ENCODE peak calls at places on chromosome 3, in four cellular contexts. One of them, this sample, is unnamed.

GRCh38 chr3:113084777-113085176 is 94.0 kb downstream of the GTPBP8 start:
- DNase-seq in right atrium auricular region: no peak
- DNase-seq in HEK293T: no peak
- DNase-seq in iris pigment epithelial cell: peak; percentile 34
- DNase-seq in this sample: no peak

GRCh38 chr3:27714692-27715453 is 7.2 kb downstream of the EOMES start:
- DNase-seq in right atrium auricular region: no peak
- DNase-seq in HEK293T: no peak
- DNase-seq in iris pigment epithelial cell: no peak
- DNase-seq in this sample: no peak

GRCh38 chr3:70531838-70532489 is 219.5 kb upstream of the MDFIC2 start:
- DNase-seq in right atrium auricular region: no peak
- DNase-seq in HEK293T: no peak
- DNase-seq in iris pigment epithelial cell: no peak
- DNase-seq in this sample: no peak

GRCh38 chr3:70064194-70064787 is 64.8 kb downstream of the SAMMSON start:
- DNase-seq in right atrium auricular region: no peak
- DNase-seq in HEK293T: peak; percentile 35
- DNase-seq in iris pigment epithelial cell: peak; percentile 45
- DNase-seq in this sample: peak; percentile 9

GRCh38 chr3:127044996-127045395 is 62.1 kb downstream of the PLXNA1 start:
- DNase-seq in right atrium auricular region: no peak
- DNase-seq in HEK293T: peak; percentile 60
- DNase-seq in iris pigment epithelial cell: peak; percentile 29
- DNase-seq in this sample: no peak

GRCh38 chr3:82044918-82045715 is 283.7 kb upstream of the GBE1 start:
- DNase-seq in right atrium auricular region: no peak
- DNase-seq in HEK293T: no peak
- DNase-seq in iris pigment epithelial cell: no peak
- DNase-seq in this sample: no peak

GRCh38 chr3:71495708-71496472 is 87.6 kb downstream of the FOXP1 start:
- DNase-seq in right atrium auricular region: no peak
- DNase-seq in HEK293T: no peak
- DNase-seq in iris pigment epithelial cell: peak; percentile 95
- DNase-seq in this sample: no peak

GRCh38 chr3:159273608-159274007 is 471.8 kb downstream of the MFSD1 start:
- DNase-seq in right atrium auricular region: no peak
- DNase-seq in HEK293T: peak; percentile 47
- DNase-seq in iris pigment epithelial cell: peak; percentile 61
- DNase-seq in this sample: peak; percentile 41

GRCh38 chr3:72245183-72245811 is 460.3 kb upstream of the PROK2 start:
- DNase-seq in right atrium auricular region: peak; percentile 62
- DNase-seq in HEK293T: no peak
- DNase-seq in iris pigment epithelial cell: no peak
- DNase-seq in this sample: no peak

GRCh38 chr3:46276497-46277099 is 34.3 kb downstream of the CCR3 start:
- DNase-seq in right atrium auricular region: no peak
- DNase-seq in HEK293T: peak; percentile 53
- DNase-seq in iris pigment epithelial cell: peak; percentile 5
- DNase-seq in this sample: no peak

This sample was measured in NCI-H460.